ENCODE peak calls at places on chromosomes 11 and 22, in ten cellular contexts. J is Caco-2, P is stomach, S is GM13977, Z is mesothelial cell of epicardium, H is neural crest cell, C is AG09309, W is hepatocyte, F is Calu3, L is brain microvascular endothelial cell. O is an unnamed sample.

GRCh38 chr11:17314904-17315426 is 36.6 kb upstream of the NCR3LG1 start:
- DNase-seq in Z (no peak), P (no peak), S (no peak), L (no peak), J (no peak), H (no peak), W (no peak), F (no peak), C (no peak), O (no peak)

GRCh38 chr11:69293087-69293486 is 868 bp upstream of the MYEOV start:
- DNase-seq in L (no peak), H (no peak), C (no peak), S (no peak), W (no peak), P (no peak), F (peak), Z (no peak), J (no peak), O (peak)

GRCh38 chr11:64627371-64627770 is 36.4 kb downstream of the SLC22A12 start:
- DNase-seq in F (no peak), P (no peak), H (no peak), J (no peak), L (no peak), C (no peak), Z (no peak), W (no peak), S (no peak), O (no peak)

GRCh38 chr22:19035474-19036228 is 86.6 kb downstream of the DGCR2 start:
- DNase-seq in J (peak), P (peak), Z (no peak), F (no peak), H (no peak), S (no peak), W (no peak), C (no peak), L (no peak), O (no peak)

GRCh38 chr11:116556483-116556882 is 216.3 kb downstream of the BUD13 start:
- DNase-seq in J (no peak), S (no peak), L (no peak), H (no peak), Z (no peak), F (no peak), P (no peak), C (no peak), W (no peak), O (no peak)

GRCh38 chr22:44154431-44154942 is 26.2 kb upstream of the PARVG start:
- DNase-seq in S (no peak), C (peak), J (no peak), P (no peak), F (no peak), H (no peak), W (no peak), Z (no peak), L (no peak), O (no peak)

GRCh38 chr11:120121914-120122473 is 15.9 kb downstream of the TRIM29 start:
- DNase-seq in P (no peak), C (no peak), F (peak), J (peak), L (no peak), H (no peak), W (peak), Z (peak), S (no peak), O (peak)

GRCh38 chr22:45034156-45034555 is 24.4 kb upstream of the PHF21B start:
- DNase-seq in W (no peak), Z (no peak), L (no peak), S (no peak), F (no peak), C (no peak), H (no peak), J (no peak), P (no peak), O (no peak)

GRCh38 chr22:24046024-24046423 is 34.9 kb downstream of the CABIN1 start:
- DNase-seq in H (no peak), L (no peak), W (no peak), S (no peak), Z (no peak), J (no peak), P (no peak), F (no peak), C (no peak), O (no peak)

GRCh38 chr11:121795206-121795605 is 320.8 kb downstream of the BLID start:
- DNase-seq in P (no peak), C (no peak), J (no peak), S (no peak), Z (no peak), H (no peak), F (no peak), L (no peak), W (no peak), O (no peak)

GRCh38 chr11:127628463-127628785 is 627.9 kb upstream of the KIRREL3 start:
- DNase-seq in Z (no peak), P (no peak), L (no peak), W (no peak), C (no peak), J (no peak), H (no peak), S (no peak), F (no peak), O (no peak)

GRCh38 chr11:114171257-114172054 is 111.9 kb downstream of the ZBTB16 start:
- DNase-seq in C (no peak), W (peak), P (peak), J (peak), S (no peak), F (no peak), L (no peak), H (no peak), Z (no peak), O (peak)

GRCh38 chr22:37290737-37291136 is 8.4 kb downstream of the CYTH4 start:
- DNase-seq in L (no peak), S (no peak), W (no peak), F (no peak), C (no peak), H (no peak), Z (no peak), P (no peak), J (no peak), O (no peak)

GRCh38 chr22:49367016-49367697 is 460.5 kb downstream of the BRD1 start:
- DNase-seq in H (no peak), P (peak), L (peak), W (no peak), S (no peak), Z (peak), F (no peak), C (no peak), J (no peak), O (peak)

GRCh38 chr22:45636668-45637067 is 35.0 kb upstream of the ATXN10 start:
- DNase-seq in H (no peak), P (no peak), C (no peak), S (no peak), W (no peak), Z (no peak), F (no peak), J (no peak), L (no peak), O (no peak)

GRCh38 chr22:39317756-39318506 is 1.5 kb downstream of the RPL3 start:
- DNase-seq in Z (no peak), H (no peak), P (no peak), F (no peak), L (peak), W (no peak), C (no peak), J (no peak), S (no peak), O (no peak)

GRCh38 chr11:47109051-47109791 is 67.5 kb downstream of the ARFGAP2 start:
- DNase-seq in J (no peak), F (no peak), S (no peak), W (no peak), L (no peak), C (no peak), H (no peak), P (no peak), Z (no peak), O (no peak)

GRCh38 chr11:57318178-57318577 is 6.6 kb downstream of the TNKS1BP1 start:
- DNase-seq in L (no peak), S (no peak), F (no peak), H (no peak), P (peak), Z (no peak), C (no peak), W (no peak), J (no peak), O (no peak)

GRCh38 chr11:124760205-124760652 is 1.9 kb downstream of the ESAM start:
- DNase-seq in Z (no peak), P (no peak), F (no peak), W (no peak), H (no peak), L (no peak), J (no peak), S (peak), C (no peak), O (no peak)

GRCh38 chr11:122192634-122193245 is 76.7 kb upstream of the BLID start:
- DNase-seq in P (no peak), F (no peak), L (no peak), W (no peak), S (no peak), J (no peak), C (peak), H (no peak), Z (no peak), O (no peak)

GRCh38 chr11:64305691-64306562 is 603 bp downstream of the ESRRA start:
- DNase-seq in H (peak), L (no peak), P (peak), C (no peak), Z (peak), J (peak), S (peak), F (peak), W (peak), O (peak)

GRCh38 chr11:65090628-65091027 is 5.4 kb upstream of the VPS51 start:
- DNase-seq in L (no peak), J (no peak), P (no peak), Z (no peak), H (no peak), S (no peak), F (no peak), C (no peak), W (no peak), O (no peak)

GRCh38 chr11:122852071-122852831 is 14.0 kb downstream of the CRTAM start:
- DNase-seq in S (no peak), Z (no peak), L (peak), P (no peak), J (no peak), W (no peak), F (no peak), H (no peak), C (no peak), O (no peak)

GRCh38 chr22:40484906-40485660 is 114.7 kb downstream of the SGSM3 start:
- DNase-seq in W (no peak), H (no peak), Z (no peak), P (no peak), J (no peak), C (no peak), S (no peak), L (no peak), F (no peak), O (no peak)

GRCh38 chr22:43320943-43321900 is 21.9 kb downstream of the SCUBE1 start:
- DNase-seq in S (no peak), F (no peak), H (no peak), L (no peak), J (no peak), P (no peak), Z (no peak), W (no peak), C (no peak), O (no peak)

GRCh38 chr22:40728731-40729189 is 49.5 kb downstream of the MCHR1 start:
- DNase-seq in W (peak), F (no peak), C (no peak), J (peak), H (no peak), Z (peak), L (no peak), S (no peak), P (peak), O (peak)

GRCh38 chr11:36305047-36305446 is 9.0 kb downstream of the PRR5L start:
- DNase-seq in W (no peak), C (no peak), F (no peak), J (no peak), P (no peak), L (no peak), H (no peak), Z (no peak), S (no peak), O (no peak)

GRCh38 chr11:121661796-121662508 is 209.2 kb upstream of the SORL1-AS1 start:
- DNase-seq in F (no peak), S (no peak), L (peak), C (peak), Z (no peak), W (no peak), P (no peak), J (no peak), H (no peak), O (no peak)

GRCh38 chr22:40451230-40451629 is 80.8 kb downstream of the SGSM3 start:
- DNase-seq in P (no peak), F (no peak), C (no peak), H (no peak), S (no peak), L (no peak), Z (no peak), W (no peak), J (no peak), O (no peak)

GRCh38 chr11:6405039-6405667 is 13.7 kb downstream of the APBB1 start:
- DNase-seq in W (peak), S (no peak), P (peak), C (no peak), J (peak), H (peak), Z (no peak), F (no peak), L (no peak), O (no peak)

DNA sequence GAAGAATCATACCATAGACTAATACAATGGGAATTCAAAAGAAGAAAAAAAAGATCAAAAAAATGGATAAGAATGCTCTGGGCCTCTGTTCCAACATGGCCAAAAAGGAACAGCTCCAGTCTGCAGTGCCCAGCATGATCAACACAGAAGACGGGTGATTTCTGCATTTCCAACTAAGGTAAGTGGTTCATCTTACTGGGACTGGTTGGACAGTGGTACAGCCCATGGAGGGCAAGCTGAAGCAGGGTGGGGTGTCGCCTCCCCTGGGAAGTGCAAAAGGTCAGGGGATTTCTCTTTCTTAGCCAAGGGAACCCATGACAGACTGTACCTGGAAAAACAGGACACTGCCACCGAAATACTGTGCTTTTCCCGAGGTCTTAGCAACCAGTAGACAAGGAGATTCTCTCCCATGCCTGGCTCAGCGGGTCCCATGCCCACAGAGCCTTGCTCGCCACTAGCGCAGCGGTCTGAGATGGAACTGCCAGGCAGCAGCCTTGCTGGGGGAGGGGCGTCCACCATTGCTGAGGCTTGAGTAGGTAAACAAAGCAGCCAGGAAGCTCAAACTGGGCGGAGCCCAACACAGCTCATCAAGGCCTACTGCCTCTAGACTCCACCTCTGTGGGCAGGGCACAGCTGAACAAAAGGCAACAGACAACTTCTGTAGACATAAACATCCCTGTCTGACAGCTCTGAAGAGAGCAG is 428.4 kb downstream of the MN1 start:
- DNase-seq in L (peak), P (peak), S (no peak), C (no peak), F (peak), J (peak), H (peak), Z (peak), W (peak), O (peak)
- TF ChIP-seq CTCF in L (peak), P (no peak), S (no peak), C (no peak), F (no peak), J (no peak), H (peak), Z (no peak), W (no peak), O (no peak)

DNA sequence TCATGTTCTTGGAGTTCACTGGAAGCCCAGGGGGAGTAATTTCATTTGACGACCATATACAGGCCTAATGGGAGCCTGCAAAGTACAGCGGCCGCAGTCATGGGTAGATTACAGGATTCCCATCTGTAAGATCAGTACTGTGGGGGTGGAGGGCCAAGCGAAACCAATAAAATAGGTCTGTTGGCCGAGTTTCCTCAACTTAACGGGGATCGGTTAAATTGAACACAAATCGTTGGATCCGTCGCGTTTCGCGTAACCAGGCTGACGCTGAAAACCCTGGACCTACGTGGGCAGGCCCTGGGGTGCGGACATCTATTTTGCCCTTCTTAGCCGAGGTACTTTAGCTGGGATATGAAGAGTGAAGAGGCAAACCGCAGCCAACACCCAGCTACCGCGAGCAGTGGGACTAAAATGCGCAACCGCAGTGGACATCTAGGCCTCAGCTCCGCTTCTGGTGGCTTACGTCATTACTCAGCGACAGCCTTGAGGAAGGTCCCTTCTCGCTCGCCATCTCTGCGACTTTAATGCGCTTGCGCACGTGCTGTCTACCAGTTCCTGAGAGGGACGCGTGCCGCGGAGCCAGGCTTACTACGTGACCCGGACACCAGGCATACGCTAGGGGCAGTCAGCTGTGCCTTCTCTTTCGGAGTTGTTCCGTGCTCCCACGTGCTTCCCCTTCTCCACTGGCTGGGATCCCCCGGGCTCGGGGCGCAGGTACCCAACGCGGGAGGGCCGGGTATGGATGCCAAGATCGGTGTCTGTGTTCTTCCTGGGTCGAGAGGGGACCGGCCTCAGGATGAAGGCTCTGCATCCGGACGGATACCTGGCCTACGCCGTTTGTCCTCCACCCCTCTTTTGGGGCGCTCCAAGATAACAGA is at the start of gene NAT10:
- DNase-seq in C (peak), W (peak), J (peak), P (peak), Z (peak), F (peak), L (peak), S (peak), H (peak), O (peak)
- TF ChIP-seq CTCF in C (no peak), W (no peak), J (no peak), P (no peak), Z (no peak), F (no peak), L (peak), S (no peak), H (peak), O (no peak)

GRCh38 chr11:32113200-32113599 is 22.3 kb downstream of the RCN1 start:
- DNase-seq in P (no peak), L (peak), Z (no peak), H (no peak), W (no peak), J (no peak), F (no peak), C (no peak), S (no peak), O (no peak)

GRCh38 chr11:32116668-32117067 is 25.8 kb downstream of the RCN1 start:
- DNase-seq in Z (no peak), P (no peak), L (no peak), F (no peak), C (no peak), S (no peak), J (no peak), H (no peak), W (no peak), O (no peak)

GRCh38 chr11:32113637-32114203 is 22.8 kb downstream of the RCN1 start:
- DNase-seq in C (no peak), P (no peak), J (no peak), H (no peak), W (no peak), F (no peak), S (no peak), Z (no peak), L (no peak), O (no peak)

GRCh38 chr11:32118025-32118974 is 27.4 kb downstream of the RCN1 start:
- DNase-seq in S (no peak), P (no peak), F (peak), H (no peak), J (no peak), W (no peak), L (peak), C (no peak), Z (no peak), O (no peak)

DNA sequence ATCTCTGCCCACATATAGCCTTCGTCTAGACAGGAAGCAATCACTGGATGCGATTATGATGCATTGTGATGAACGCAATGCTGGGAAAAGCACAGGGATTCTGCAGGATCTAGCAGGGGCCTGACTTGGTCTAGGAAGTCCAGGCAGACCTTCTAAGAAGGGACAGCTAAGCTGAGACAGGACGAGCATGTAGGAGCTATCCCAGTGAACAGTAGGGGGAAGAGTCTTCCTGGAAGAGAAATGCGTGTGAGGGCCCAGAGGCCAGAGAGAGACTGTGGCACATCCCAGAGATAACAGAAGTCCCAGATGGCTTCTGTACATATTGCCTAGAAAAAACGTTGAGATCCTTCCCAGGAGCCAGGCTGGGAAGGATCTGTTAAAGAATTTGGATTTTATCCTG is 24.5 kb downstream of the RCN1 start:
- DNase-seq in S (no peak), L (peak), Z (no peak), W (peak), P (no peak), F (no peak), C (no peak), J (peak), H (no peak), O (no peak)
- TF ChIP-seq CTCF in S (no peak), L (peak), Z (no peak), W (no peak), P (no peak), F (no peak), C (no peak), J (no peak), H (no peak), O (no peak)

DNA sequence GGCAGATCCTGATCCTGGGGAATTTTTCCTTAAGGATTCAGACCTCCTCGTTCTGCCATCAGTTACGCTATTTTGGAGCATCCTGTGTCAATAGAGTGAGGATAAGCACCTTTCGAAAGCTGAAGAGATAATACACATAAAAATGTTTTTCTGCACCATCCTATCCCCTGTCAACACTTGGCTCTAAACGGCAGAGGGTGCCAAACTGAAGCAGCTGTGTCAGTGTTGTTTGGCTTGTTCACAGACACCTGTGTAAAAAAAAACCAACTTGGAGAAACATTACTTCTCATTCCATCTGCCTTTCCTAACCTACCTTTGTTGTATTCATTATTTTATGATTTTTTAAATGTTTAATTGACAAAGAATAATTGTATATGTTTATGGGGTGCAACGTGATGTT is 417.0 kb upstream of the DDI1 start:
- DNase-seq in W (peak), P (no peak), F (peak), J (peak), S (no peak), H (no peak), C (no peak), L (no peak), Z (no peak), O (no peak)
- TF ChIP-seq CTCF in W (peak), P (no peak), F (no peak), J (peak), S (peak), H (no peak), C (peak), L (peak), Z (no peak), O (no peak)

O was measured in lung.